ENCODE peak calls at places on chromosomes 4 and X, in nine cellular contexts. One of them, this sample, is unnamed.

GRCh38 chrX:24619647-24620046 is 27.5 kb downstream of the PCYT1B start:
- DNase-seq in epithelial cell of esophagus: peak
- DNase-seq in CD8-positive, alpha-beta T cell: no peak
- DNase-seq in K562: no peak
- DNase-seq in AG10803: peak
- DNase-seq in cardiac fibroblast: peak
- DNase-seq in tibial artery: no peak
- DNase-seq in heart right ventricle: peak
- DNase-seq in choroid plexus epithelial cell: peak
- DNase-seq in this sample: peak

GRCh38 chr4:8377103-8378075 is 63.1 kb downstream of the ACOX3 start:
- DNase-seq in epithelial cell of esophagus: no peak
- DNase-seq in CD8-positive, alpha-beta T cell: no peak
- DNase-seq in K562: no peak
- DNase-seq in AG10803: no peak
- DNase-seq in cardiac fibroblast: no peak
- DNase-seq in tibial artery: no peak
- DNase-seq in heart right ventricle: no peak
- DNase-seq in choroid plexus epithelial cell: no peak
- DNase-seq in this sample: no peak

GRCh38 chr4:31016322-31017061 is 296.3 kb downstream of the PCDH7 start:
- DNase-seq in epithelial cell of esophagus: no peak
- DNase-seq in CD8-positive, alpha-beta T cell: no peak
- DNase-seq in K562: no peak
- DNase-seq in AG10803: no peak
- DNase-seq in cardiac fibroblast: no peak
- DNase-seq in tibial artery: no peak
- DNase-seq in heart right ventricle: no peak
- DNase-seq in choroid plexus epithelial cell: no peak
- DNase-seq in this sample: no peak

GRCh38 chr4:77156912-77157858 is at the start of gene CCNG2:
- DNase-seq in epithelial cell of esophagus: peak
- DNase-seq in CD8-positive, alpha-beta T cell: peak
- DNase-seq in K562: peak
- DNase-seq in AG10803: peak
- DNase-seq in cardiac fibroblast: peak
- DNase-seq in tibial artery: peak
- DNase-seq in heart right ventricle: peak
- DNase-seq in choroid plexus epithelial cell: peak
- DNase-seq in this sample: peak

GRCh38 chrX:40297949-40298539 is 200.3 kb upstream of the BCOR start:
- DNase-seq in epithelial cell of esophagus: no peak
- DNase-seq in CD8-positive, alpha-beta T cell: no peak
- DNase-seq in K562: no peak
- DNase-seq in AG10803: no peak
- DNase-seq in cardiac fibroblast: no peak
- DNase-seq in tibial artery: no peak
- DNase-seq in heart right ventricle: no peak
- DNase-seq in choroid plexus epithelial cell: no peak
- DNase-seq in this sample: no peak

GRCh38 chrX:115912372-115912897 is 258.1 kb upstream of the AGTR2 start:
- DNase-seq in epithelial cell of esophagus: no peak
- DNase-seq in CD8-positive, alpha-beta T cell: no peak
- DNase-seq in K562: no peak
- DNase-seq in AG10803: no peak
- DNase-seq in cardiac fibroblast: no peak
- DNase-seq in tibial artery: no peak
- DNase-seq in heart right ventricle: no peak
- DNase-seq in choroid plexus epithelial cell: peak
- DNase-seq in this sample: no peak

GRCh38 chr4:165325732-165326512 is 1.5 kb upstream of the MSMO1 start:
- DNase-seq in epithelial cell of esophagus: peak
- DNase-seq in CD8-positive, alpha-beta T cell: no peak
- DNase-seq in K562: peak
- DNase-seq in AG10803: peak
- DNase-seq in cardiac fibroblast: peak
- DNase-seq in tibial artery: no peak
- DNase-seq in heart right ventricle: no peak
- DNase-seq in choroid plexus epithelial cell: peak
- DNase-seq in this sample: peak

GRCh38 chr4:14880805-14881204 is 121.5 kb upstream of the CPEB2 start:
- DNase-seq in epithelial cell of esophagus: peak
- DNase-seq in CD8-positive, alpha-beta T cell: no peak
- DNase-seq in K562: no peak
- DNase-seq in AG10803: no peak
- DNase-seq in cardiac fibroblast: no peak
- DNase-seq in tibial artery: no peak
- DNase-seq in heart right ventricle: no peak
- DNase-seq in choroid plexus epithelial cell: no peak
- DNase-seq in this sample: no peak

GRCh38 chr4:67934628-67935027 is 28.7 kb downstream of the TMPRSS11A start:
- DNase-seq in epithelial cell of esophagus: peak
- DNase-seq in CD8-positive, alpha-beta T cell: no peak
- DNase-seq in K562: no peak
- DNase-seq in AG10803: no peak
- DNase-seq in cardiac fibroblast: no peak
- DNase-seq in tibial artery: no peak
- DNase-seq in heart right ventricle: no peak
- DNase-seq in choroid plexus epithelial cell: no peak
- DNase-seq in this sample: no peak

GRCh38 chrX:104833401-104833800 is 267.4 kb downstream of the IL1RAPL2 start:
- DNase-seq in epithelial cell of esophagus: no peak
- DNase-seq in CD8-positive, alpha-beta T cell: no peak
- DNase-seq in K562: no peak
- DNase-seq in AG10803: peak
- DNase-seq in cardiac fibroblast: no peak
- DNase-seq in tibial artery: no peak
- DNase-seq in heart right ventricle: no peak
- DNase-seq in choroid plexus epithelial cell: no peak
- DNase-seq in this sample: no peak

GRCh38 chr4:87014284-87014782 is 79.5 kb downstream of the AFF1 start:
- DNase-seq in epithelial cell of esophagus: no peak
- DNase-seq in CD8-positive, alpha-beta T cell: no peak
- DNase-seq in K562: no peak
- DNase-seq in AG10803: peak
- DNase-seq in cardiac fibroblast: peak
- DNase-seq in tibial artery: no peak
- DNase-seq in heart right ventricle: no peak
- DNase-seq in choroid plexus epithelial cell: no peak
- DNase-seq in this sample: no peak
- H3K4me3 ChIP-seq in epithelial cell of esophagus: no peak
- H3K4me3 ChIP-seq in CD8-positive, alpha-beta T cell: no peak
- H3K4me3 ChIP-seq in K562: no peak
- H3K4me3 ChIP-seq in AG10803: no peak
- H3K4me3 ChIP-seq in cardiac fibroblast: no peak
- H3K4me3 ChIP-seq in tibial artery: no peak
- H3K4me3 ChIP-seq in heart right ventricle: peak
- H3K4me3 ChIP-seq in choroid plexus epithelial cell: no peak
- H3K4me3 ChIP-seq in this sample: no peak

GRCh38 chrX:129597905-129598304 is 56.9 kb downstream of the APLN start:
- DNase-seq in epithelial cell of esophagus: no peak
- DNase-seq in CD8-positive, alpha-beta T cell: no peak
- DNase-seq in K562: no peak
- DNase-seq in AG10803: no peak
- DNase-seq in cardiac fibroblast: no peak
- DNase-seq in tibial artery: no peak
- DNase-seq in heart right ventricle: no peak
- DNase-seq in choroid plexus epithelial cell: no peak
- DNase-seq in this sample: no peak

GRCh38 chrX:129596077-129596476 is 56.0 kb downstream of the OCRL start:
- DNase-seq in epithelial cell of esophagus: no peak
- DNase-seq in CD8-positive, alpha-beta T cell: no peak
- DNase-seq in K562: no peak
- DNase-seq in AG10803: no peak
- DNase-seq in cardiac fibroblast: no peak
- DNase-seq in tibial artery: no peak
- DNase-seq in heart right ventricle: no peak
- DNase-seq in choroid plexus epithelial cell: no peak
- DNase-seq in this sample: no peak

GRCh38 chrX:129594781-129595180 is 54.7 kb downstream of the OCRL start:
- DNase-seq in epithelial cell of esophagus: no peak
- DNase-seq in CD8-positive, alpha-beta T cell: no peak
- DNase-seq in K562: no peak
- DNase-seq in AG10803: no peak
- DNase-seq in cardiac fibroblast: no peak
- DNase-seq in tibial artery: no peak
- DNase-seq in heart right ventricle: no peak
- DNase-seq in choroid plexus epithelial cell: no peak
- DNase-seq in this sample: no peak

GRCh38 chrX:129590596-129590995 is 50.5 kb downstream of the OCRL start:
- DNase-seq in epithelial cell of esophagus: no peak
- DNase-seq in CD8-positive, alpha-beta T cell: no peak
- DNase-seq in K562: no peak
- DNase-seq in AG10803: no peak
- DNase-seq in cardiac fibroblast: no peak
- DNase-seq in tibial artery: no peak
- DNase-seq in heart right ventricle: no peak
- DNase-seq in choroid plexus epithelial cell: no peak
- DNase-seq in this sample: no peak

GRCh38 chrX:129593137-129593536 is 53.1 kb downstream of the OCRL start:
- DNase-seq in epithelial cell of esophagus: peak
- DNase-seq in CD8-positive, alpha-beta T cell: no peak
- DNase-seq in K562: peak
- DNase-seq in AG10803: peak
- DNase-seq in cardiac fibroblast: peak
- DNase-seq in tibial artery: no peak
- DNase-seq in heart right ventricle: no peak
- DNase-seq in choroid plexus epithelial cell: peak
- DNase-seq in this sample: no peak
- TF ChIP-seq CTCF in epithelial cell of esophagus: no peak
- TF ChIP-seq CTCF in CD8-positive, alpha-beta T cell: no peak
- TF ChIP-seq CTCF in K562: peak
- TF ChIP-seq CTCF in AG10803: peak
- TF ChIP-seq CTCF in cardiac fibroblast: no peak
- TF ChIP-seq CTCF in tibial artery: no peak
- TF ChIP-seq CTCF in heart right ventricle: no peak
- TF ChIP-seq CTCF in choroid plexus epithelial cell: peak
- TF ChIP-seq CTCF in this sample: no peak

GRCh38 chr4:39518484-39518883 is 8.8 kb downstream of the UGDH start:
- DNase-seq in epithelial cell of esophagus: no peak
- DNase-seq in CD8-positive, alpha-beta T cell: no peak
- DNase-seq in K562: no peak
- DNase-seq in AG10803: no peak
- DNase-seq in cardiac fibroblast: no peak
- DNase-seq in tibial artery: no peak
- DNase-seq in heart right ventricle: no peak
- DNase-seq in choroid plexus epithelial cell: no peak
- DNase-seq in this sample: no peak
- H3K4me3 ChIP-seq in epithelial cell of esophagus: no peak
- H3K4me3 ChIP-seq in CD8-positive, alpha-beta T cell: no peak
- H3K4me3 ChIP-seq in K562: no peak
- H3K4me3 ChIP-seq in AG10803: no peak
- H3K4me3 ChIP-seq in cardiac fibroblast: no peak
- H3K4me3 ChIP-seq in tibial artery: no peak
- H3K4me3 ChIP-seq in heart right ventricle: no peak
- H3K4me3 ChIP-seq in choroid plexus epithelial cell: no peak
- H3K4me3 ChIP-seq in this sample: no peak

GRCh38 chr4:75708218-75708691 is 16.1 kb upstream of the USO1 start:
- DNase-seq in epithelial cell of esophagus: no peak
- DNase-seq in CD8-positive, alpha-beta T cell: peak
- DNase-seq in K562: no peak
- DNase-seq in AG10803: no peak
- DNase-seq in cardiac fibroblast: no peak
- DNase-seq in tibial artery: no peak
- DNase-seq in heart right ventricle: no peak
- DNase-seq in choroid plexus epithelial cell: peak
- DNase-seq in this sample: no peak
- TF ChIP-seq CTCF in epithelial cell of esophagus: no peak
- TF ChIP-seq CTCF in CD8-positive, alpha-beta T cell: peak
- TF ChIP-seq CTCF in K562: peak
- TF ChIP-seq CTCF in AG10803: no peak
- TF ChIP-seq CTCF in cardiac fibroblast: peak
- TF ChIP-seq CTCF in tibial artery: no peak
- TF ChIP-seq CTCF in heart right ventricle: no peak
- TF ChIP-seq CTCF in choroid plexus epithelial cell: peak
- TF ChIP-seq CTCF in this sample: peak

DNA sequence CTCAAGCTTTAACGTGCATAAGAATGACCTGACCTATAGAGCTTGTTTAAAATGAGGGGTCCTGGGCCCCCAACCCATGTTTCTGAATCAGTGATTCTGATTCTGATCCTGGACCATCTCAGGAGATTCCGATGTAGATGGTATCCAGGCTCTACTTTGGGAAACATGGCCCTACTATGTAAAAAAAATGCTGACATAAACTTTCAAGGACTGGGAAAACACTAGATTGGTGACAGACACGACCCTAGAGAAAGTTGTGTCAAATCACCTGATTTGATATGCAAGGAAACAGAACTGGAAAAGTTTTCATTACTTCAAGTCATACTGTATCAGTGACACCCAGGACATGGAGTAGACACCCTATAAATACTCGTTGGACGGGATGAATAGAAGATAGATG is 328.5 kb downstream of the HNRNPD start:
- DNase-seq in epithelial cell of esophagus: no peak
- DNase-seq in CD8-positive, alpha-beta T cell: no peak
- DNase-seq in K562: no peak
- DNase-seq in AG10803: no peak
- DNase-seq in cardiac fibroblast: no peak
- DNase-seq in tibial artery: no peak
- DNase-seq in heart right ventricle: no peak
- DNase-seq in choroid plexus epithelial cell: no peak
- DNase-seq in this sample: no peak
- H3K4me3 ChIP-seq in epithelial cell of esophagus: no peak
- H3K4me3 ChIP-seq in CD8-positive, alpha-beta T cell: no peak
- H3K4me3 ChIP-seq in K562: no peak
- H3K4me3 ChIP-seq in AG10803: no peak
- H3K4me3 ChIP-seq in cardiac fibroblast: no peak
- H3K4me3 ChIP-seq in tibial artery: no peak
- H3K4me3 ChIP-seq in heart right ventricle: no peak
- H3K4me3 ChIP-seq in choroid plexus epithelial cell: no peak
- H3K4me3 ChIP-seq in this sample: no peak

GRCh38 chrX:71167031-71167781 is 22.6 kb downstream of the NLGN3 start:
- DNase-seq in epithelial cell of esophagus: no peak
- DNase-seq in CD8-positive, alpha-beta T cell: no peak
- DNase-seq in K562: no peak
- DNase-seq in AG10803: no peak
- DNase-seq in cardiac fibroblast: no peak
- DNase-seq in tibial artery: no peak
- DNase-seq in heart right ventricle: no peak
- DNase-seq in choroid plexus epithelial cell: no peak
- DNase-seq in this sample: no peak
- TF ChIP-seq CTCF in epithelial cell of esophagus: no peak
- TF ChIP-seq CTCF in CD8-positive, alpha-beta T cell: no peak
- TF ChIP-seq CTCF in K562: no peak
- TF ChIP-seq CTCF in AG10803: no peak
- TF ChIP-seq CTCF in cardiac fibroblast: no peak
- TF ChIP-seq CTCF in tibial artery: no peak
- TF ChIP-seq CTCF in heart right ventricle: no peak
- TF ChIP-seq CTCF in choroid plexus epithelial cell: no peak
- TF ChIP-seq CTCF in this sample: no peak

This sample was measured in retinal pigment epithelial cell.